ENCODE peak calls at places on chromosomes 16 and 17, in five cellular contexts. L is uterus; T is ovary; N is lower lobe of right lung; S is CD8-positive, alpha-beta T cell. I is an unnamed sample.

GRCh38 chr17:45221081-45221996 is at the start of gene FMNL1:
- DNase-seq in L (no peak), T (no peak), N (peak; percentile 86), S (peak; percentile 70), I (no peak)

GRCh38 chr16:4976611-4977145 is 18.5 kb downstream of the SEC14L5 start:
- DNase-seq in L (no peak), T (no peak), N (no peak), S (no peak), I (no peak)

GRCh38 chr16:82882249-82882648 is 255.5 kb downstream of the CDH13 start:
- DNase-seq in L (no peak), T (no peak), N (no peak), S (no peak), I (no peak)

GRCh38 chr17:59830846-59831486 is 61.8 kb downstream of the TUBD1 start:
- DNase-seq in L (no peak), T (no peak), N (no peak), S (no peak), I (no peak)

GRCh38 chr16:88287219-88287618 is 95.5 kb upstream of the ZNF469 start:
- DNase-seq in L (no peak), T (no peak), N (no peak), S (peak; percentile 43), I (no peak)

GRCh38 chr17:77810536-77810935 is 148.0 kb upstream of the TNRC6C start:
- DNase-seq in L (peak; percentile 72), T (no peak), N (peak; percentile 22), S (no peak), I (peak; percentile 79)

GRCh38 chr17:7982666-7983065 is 19.7 kb upstream of the GUCY2D start:
- DNase-seq in L (no peak), T (no peak), N (no peak), S (no peak), I (no peak)

GRCh38 chr17:50379733-50380132 is 6.7 kb downstream of the EME1 start:
- DNase-seq in L (no peak), T (no peak), N (no peak), S (no peak), I (no peak)

GRCh38 chr16:57403965-57404817 is at the start of gene CCL17:
- DNase-seq in L (no peak), T (no peak), N (no peak), S (no peak), I (no peak)

GRCh38 chr17:19728114-19728495 is 11.7 kb upstream of the SLC47A2 start:
- DNase-seq in L (peak; percentile 79), T (peak; percentile 90), N (peak; percentile 91), S (no peak), I (peak; percentile 89)

GRCh38 chr17:61461967-61462733 is 9.9 kb downstream of the TBX4 start:
- DNase-seq in L (no peak), T (no peak), N (no peak), S (no peak), I (no peak)

GRCh38 chr17:28812980-28813377 is 29.6 kb downstream of the FAM222B start:
- DNase-seq in L (no peak), T (no peak), N (no peak), S (no peak), I (no peak)

GRCh38 chr16:54817432-54817831 is 113.2 kb upstream of the IRX5 start:
- DNase-seq in L (no peak), T (no peak), N (no peak), S (no peak), I (no peak)

GRCh38 chr16:2511996-2512919 is 1.5 kb upstream of the ATP6V0C start:
- DNase-seq in L (peak; percentile 18), T (peak; percentile 34), N (no peak), S (no peak), I (no peak)

GRCh38 chr17:39626671-39627169 is at the start of gene PPP1R1B:
- DNase-seq in L (no peak), T (no peak), N (no peak), S (no peak), I (no peak)

DNA sequence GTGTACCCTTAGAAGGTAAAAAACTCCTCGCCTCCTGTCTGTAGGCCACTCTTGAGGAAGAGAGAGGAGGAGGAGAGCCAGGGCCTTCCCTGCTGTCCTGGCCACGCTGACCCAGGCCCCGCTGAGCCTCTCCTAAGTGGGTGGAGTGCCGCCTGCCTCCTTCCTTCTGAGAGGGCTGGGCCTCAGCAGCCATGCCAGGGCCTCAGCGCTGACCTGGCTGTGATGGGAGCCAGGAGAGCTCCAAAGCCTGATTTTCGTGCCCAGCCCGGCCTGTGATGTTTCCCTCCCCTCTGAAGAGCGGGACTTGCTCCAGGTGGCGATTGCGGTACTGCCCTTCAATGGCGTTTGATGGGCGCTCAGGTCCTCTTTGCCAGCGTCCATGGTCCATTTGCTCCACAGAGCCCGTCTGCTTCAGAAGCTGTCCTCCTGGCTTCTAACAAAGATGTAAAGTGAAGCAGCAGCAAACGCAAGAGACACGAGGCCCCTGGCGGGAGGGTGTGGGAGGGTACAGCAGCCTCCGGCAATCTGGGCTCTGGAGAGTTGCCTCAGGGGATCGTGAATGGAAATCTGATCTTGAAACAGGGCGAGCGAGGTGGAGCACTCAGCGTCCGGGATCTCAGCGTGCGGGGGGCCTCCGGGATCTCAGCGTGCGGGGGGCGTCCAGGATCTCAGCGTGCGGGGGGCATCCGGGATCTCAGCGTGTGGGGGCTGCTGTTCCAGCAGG is 93.5 kb downstream of the NPIPB11 start:
- DNase-seq in L (peak; percentile 71), T (peak; percentile 30), N (no peak), S (no peak), I (no peak)
- TF ChIP-seq CTCF in L (peak; percentile 34), T (no peak), N (no peak), S (no peak), I (no peak)

GRCh38 chr17:66089764-66090163 is 102.2 kb downstream of the CEP112 start:
- DNase-seq in L (no peak), T (no peak), N (no peak), S (no peak), I (no peak)
- H3K27ac ChIP-seq in L (no peak overlapping the region), T (no peak overlapping the region), N (no peak overlapping the region), S (no peak overlapping the region), I (no peak overlapping the region)

GRCh38 chr17:1559743-1560581 is 2.6 kb downstream of the PITPNA start:
- DNase-seq in L (no peak), T (no peak), N (no peak), S (no peak), I (no peak)
- H3K4me1 ChIP-seq in L (peaks cover 24% of the 10 kb centered on the region), T (peaks cover 9% of the 10 kb centered on the region), N (peaks cover 53% of the 10 kb centered on the region), S (peaks cover 14% of the 10 kb centered on the region), I (peaks cover 38% of the 10 kb centered on the region)

GRCh38 chr17:42980766-42981397 is 517 bp downstream of the RUNDC1 start:
- DNase-seq in L (peak; percentile 36), T (no peak), N (peak; percentile 69), S (peak; percentile 60), I (no peak)
- TF ChIP-seq CTCF in L (no peak), T (no peak), N (peak; percentile 11), S (peak; percentile 50), I (no peak)

DNA sequence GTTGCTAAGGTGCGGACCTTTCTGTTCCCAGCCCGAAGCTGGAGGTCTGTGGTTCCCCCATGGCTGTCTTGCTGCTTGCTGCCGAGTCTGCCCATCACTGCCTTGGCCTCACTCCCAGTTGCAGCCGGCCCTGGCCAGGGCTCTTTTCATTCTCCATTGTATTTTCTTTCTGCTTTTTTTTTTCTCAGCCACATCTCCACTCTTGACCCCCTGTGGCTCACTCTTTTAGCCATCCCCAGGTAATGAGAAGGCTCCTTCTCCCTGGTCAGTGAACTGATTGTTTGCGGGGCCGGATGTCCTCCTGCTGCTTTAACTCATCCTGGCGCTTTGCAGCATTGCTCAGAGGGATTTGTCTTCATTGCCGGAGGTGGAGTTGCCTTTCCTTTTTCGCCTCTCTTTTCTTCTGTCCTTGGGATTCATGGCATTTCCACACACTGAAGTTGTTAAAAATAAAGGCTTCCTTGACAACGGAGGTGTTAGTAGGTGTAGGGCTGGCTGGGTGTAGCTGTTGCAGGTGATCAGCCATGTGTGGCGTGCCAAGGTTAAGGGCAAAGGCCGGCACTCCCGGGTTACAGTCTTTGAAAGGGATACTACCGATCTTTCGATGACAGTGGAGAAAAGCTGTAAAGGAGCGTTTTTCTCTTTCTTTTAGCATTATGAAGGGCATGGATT is 34.1 kb downstream of the MAP2K6 start:
- DNase-seq in L (peak; percentile 37), T (peak; percentile 50), N (no peak), S (no peak), I (no peak)
- H3K27ac ChIP-seq in L (peak overlapping the region; percentile 20), T (peak overlapping the region; percentile 52), N (no peak overlapping the region), S (no peak overlapping the region), I (no peak overlapping the region)

I was measured in right atrium auricular region.